ENCODE peak calls at places on chromosomes 13 and 19, in nine cellular contexts. Y is M059J; J is hepatocyte; I is stimulated activated CD8-positive, alpha-beta memory T cell treated with anti-CD3 and anti-CD28 coated beads, Interleukin-2, amount 100 ng/mL, for 1 hour; P is head of caudate nucleus; B is uterus; R is DMS53; S is EL; W is Karpas-422. V is an unnamed sample.

GRCh38 chr19:55777528-55777927 is 8.6 kb downstream of the RFPL4AL1 start:
- DNase-seq in Y (peak; percentile 27), J (no peak), I (no peak), P (no peak), B (no peak), R (peak; percentile 6), S (no peak), W (peak; percentile 90), V (no peak)

GRCh38 chr13:38582133-38582532 is 104.7 kb upstream of the FREM2 start:
- DNase-seq in Y (peak; percentile 57), J (peak; percentile 73), I (no peak), P (no peak), B (no peak), R (peak; percentile 82), S (peak; percentile 42), W (peak; percentile 81), V (peak; percentile 60)

GRCh38 chr13:76425930-76426329 is 460.3 kb downstream of the KCTD12 start:
- DNase-seq in Y (no peak), J (peak; percentile 8), I (no peak), P (no peak), B (no peak), R (no peak), S (no peak), W (no peak), V (peak; percentile 41)

GRCh38 chr19:29499261-29499920 is 26.4 kb upstream of the VSTM2B start:
- DNase-seq in Y (peak; percentile 7), J (no peak), I (no peak), P (peak; percentile 14), B (no peak), R (no peak), S (no peak), W (no peak), V (no peak)

GRCh38 chr13:32902898-32903297 is 113.3 kb upstream of the KL start:
- DNase-seq in Y (peak; percentile 44), J (no peak), I (no peak), P (no peak), B (peak; percentile 39), R (no peak), S (peak; percentile 33), W (no peak), V (peak; percentile 92)

GRCh38 chr19:18468517-18468916 is 30.6 kb upstream of the ISYNA1 start:
- DNase-seq in Y (peak; percentile 81), J (no peak), I (no peak), P (no peak), B (no peak), R (no peak), S (no peak), W (no peak), V (no peak)

GRCh38 chr19:4098493-4098892 is 25.4 kb downstream of the MAP2K2 start:
- DNase-seq in Y (no peak), J (no peak), I (no peak), P (peak; percentile 56), B (no peak), R (no peak), S (no peak), W (no peak), V (no peak)

GRCh38 chr13:79491715-79492114 is 10.8 kb downstream of the NDFIP2 start:
- DNase-seq in Y (peak; percentile 60), J (no peak), I (no peak), P (no peak), B (no peak), R (no peak), S (peak; percentile 83), W (no peak), V (peak; percentile 51)

GRCh38 chr13:40485611-40486517 is 180.6 kb downstream of the FOXO1 start:
- DNase-seq in Y (no peak), J (no peak), I (peak; percentile 11), P (no peak), B (no peak), R (no peak), S (no peak), W (no peak), V (no peak)

GRCh38 chr19:17337675-17338439 is 504 bp downstream of the GTPBP3 start:
- DNase-seq in Y (no peak), J (no peak), I (no peak), P (no peak), B (no peak), R (peak; percentile 58), S (peak; percentile 46), W (peak; percentile 81), V (no peak)

GRCh38 chr13:112106467-112107141 is 39.7 kb downstream of the SOX1 start:
- DNase-seq in Y (no peak), J (no peak), I (no peak), P (peak; percentile 67), B (no peak), R (no peak), S (no peak), W (no peak), V (no peak)

GRCh38 chr13:38607136-38607535 is 79.7 kb upstream of the FREM2 start:
- DNase-seq in Y (peak; percentile 5), J (no peak), I (no peak), P (no peak), B (no peak), R (no peak), S (no peak), W (no peak), V (no peak)

GRCh38 chr13:108525867-108526266 is 103.5 kb upstream of the MYO16 start:
- DNase-seq in Y (no peak), J (no peak), I (no peak), P (no peak), B (no peak), R (no peak), S (no peak), W (no peak), V (no peak)

GRCh38 chr19:43471091-43471490 is 5.7 kb upstream of the LYPD3 start:
- DNase-seq in Y (no peak), J (no peak), I (no peak), P (no peak), B (no peak), R (no peak), S (no peak), W (no peak), V (no peak)

GRCh38 chr13:67230774-67231480 is 791 bp upstream of the PCDH9 start:
- DNase-seq in Y (peak; percentile 36), J (peak; percentile 82), I (no peak), P (peak; percentile 73), B (peak; percentile 32), R (peak; percentile 57), S (peak; percentile 65), W (peak; percentile 75), V (peak; percentile 83)

GRCh38 chr19:632228-633067 is 889 bp downstream of the POLRMT start:
- DNase-seq in Y (peak; percentile 29), J (peak; percentile 75), I (no peak), P (no peak), B (no peak), R (peak; percentile 62), S (peak; percentile 70), W (peak; percentile 81), V (peak; percentile 71)

GRCh38 chr19:47713046-47714021 is at the start of gene EHD2:
- DNase-seq in Y (peak; percentile 69), J (peak; percentile 86), I (no peak), P (peak; percentile 54), B (peak; percentile 81), R (peak; percentile 28), S (peak; percentile 80), W (peak; percentile 64), V (peak; percentile 89)

GRCh38 chr19:30063184-30064020 is 121.4 kb downstream of the URI1 start:
- DNase-seq in Y (no peak), J (no peak), I (no peak), P (peak; percentile 15), B (no peak), R (no peak), S (no peak), W (no peak), V (no peak)

GRCh38 chr19:10390652-10391286 is 10.4 kb upstream of the TYK2 start:
- DNase-seq in Y (peak; percentile 66), J (peak; percentile 82), I (peak; percentile 37), P (peak; percentile 66), B (peak; percentile 72), R (peak; percentile 77), S (peak; percentile 67), W (peak; percentile 90), V (peak; percentile 80)

GRCh38 chr19:48568345-48568886 is 16.4 kb downstream of the SULT2B1 start:
- DNase-seq in Y (peak; percentile 98), J (peak; percentile 91), I (no peak), P (peak; percentile 52), B (peak; percentile 81), R (peak; percentile 96), S (peak; percentile 97), W (no peak), V (peak; percentile 96)

GRCh38 chr13:110652231-110652730 is 36.9 kb downstream of the NAXD start:
- DNase-seq in Y (no peak), J (no peak), I (no peak), P (no peak), B (no peak), R (no peak), S (no peak), W (no peak), V (no peak)

GRCh38 chr19:14542721-14543328 is 13.4 kb downstream of the TECR start:
- DNase-seq in Y (no peak), J (peak; percentile 51), I (no peak), P (peak; percentile 41), B (no peak), R (no peak), S (peak; percentile 34), W (no peak), V (no peak)

GRCh38 chr13:78978381-78978998 is 319.5 kb upstream of the OBI1 start:
- DNase-seq in Y (peak; percentile 40), J (peak; percentile 76), I (no peak), P (no peak), B (peak; percentile 14), R (peak; percentile 64), S (peak; percentile 46), W (peak; percentile 81), V (peak; percentile 71)

GRCh38 chr13:21749410-21749809 is 78.5 kb downstream of the FGF9 start:
- DNase-seq in Y (peak; percentile 39), J (no peak), I (no peak), P (no peak), B (no peak), R (no peak), S (peak; percentile 24), W (no peak), V (peak; percentile 68)

GRCh38 chr19:46049597-46049996 is 8.8 kb upstream of the IGFL4 start:
- DNase-seq in Y (no peak), J (no peak), I (no peak), P (no peak), B (no peak), R (no peak), S (no peak), W (peak; percentile 54), V (no peak)

GRCh38 chr19:37988758-37989635 is 82.0 kb downstream of the SIPA1L3 start:
- DNase-seq in Y (peak; percentile 27), J (no peak), I (no peak), P (no peak), B (no peak), R (no peak), S (no peak), W (no peak), V (no peak)

V was measured in astrocyte of the hippocampus.